ENCODE peak calls at places on chromosomes 7 and 10, in six cellular contexts. B, C, N, L, R and T are unnamed samples.

GRCh38 chr7:23955600-23956149 is 245.7 kb downstream of the STK31 start:
- DNase-seq in B (no peak), C (no peak), N (no peak), L (no peak), R (no peak), T (no peak)

GRCh38 chr10:78964952-78965633 is 103.7 kb upstream of the ZMIZ1 start:
- DNase-seq in B (no peak), C (no peak), N (peak), L (no peak), R (peak), T (peak)

GRCh38 chr7:44920119-44920518 is 34.8 kb upstream of the PURB start:
- DNase-seq in B (no peak), C (no peak), N (no peak), L (no peak), R (no peak), T (no peak)

GRCh38 chr7:141685285-141686035 is 16.5 kb downstream of the DENND11 start:
- DNase-seq in B (no peak), C (no peak), N (no peak), L (no peak), R (no peak), T (no peak)

GRCh38 chr7:155971180-155971770 is 159.0 kb upstream of the SHH start:
- DNase-seq in B (no peak), C (no peak), N (no peak), L (no peak), R (no peak), T (no peak)

GRCh38 chr10:48839809-48840679 is 99.6 kb downstream of the LRRC18 start:
- DNase-seq in B (no peak), C (no peak), N (no peak), L (no peak), R (no peak), T (no peak)

GRCh38 chr10:34723746-34724145 is 91.3 kb downstream of the PARD3 start:
- DNase-seq in B (peak), C (no peak), N (peak), L (no peak), R (peak), T (no peak)

GRCh38 chr7:18320971-18321567 is 174.5 kb upstream of the HDAC9 start:
- DNase-seq in B (peak), C (no peak), N (peak), L (no peak), R (peak), T (no peak)

GRCh38 chr10:73039635-73040034 is 57.0 kb downstream of the P4HA1 start:
- DNase-seq in B (no peak), C (no peak), N (no peak), L (no peak), R (peak), T (no peak)

GRCh38 chr10:82882722-82883121 is 1007.7 kb downstream of the NRG3 start:
- DNase-seq in B (no peak), C (no peak), N (peak), L (no peak), R (no peak), T (no peak)

GRCh38 chr7:155464948-155465739 is 7.2 kb downstream of the EN2 start:
- DNase-seq in B (no peak), C (no peak), N (no peak), L (no peak), R (no peak), T (no peak)

GRCh38 chr7:30869794-30870491 is 41.7 kb upstream of the AQP1 start:
- DNase-seq in B (no peak), C (no peak), N (no peak), L (no peak), R (no peak), T (no peak)

GRCh38 chr10:91709394-91709798 is 76.5 kb upstream of the PPP1R3C start:
- DNase-seq in B (no peak), C (no peak), N (peak), L (no peak), R (no peak), T (no peak)

GRCh38 chr7:139490130-139490529 is 6.7 kb upstream of the KLRG2 start:
- DNase-seq in B (no peak), C (no peak), N (peak), L (no peak), R (no peak), T (no peak)

GRCh38 chr7:113392841-113393540 is 274.6 kb upstream of the SMIM30 start:
- DNase-seq in B (no peak), C (no peak), N (no peak), L (no peak), R (no peak), T (no peak)

GRCh38 chr7:2157473-2158279 is 75.1 kb downstream of the MAD1L1 start:
- DNase-seq in B (peak), C (no peak), N (peak), L (no peak), R (no peak), T (peak)

GRCh38 chr7:64959072-64959747 is 31.6 kb downstream of the ZNF117 start:
- DNase-seq in B (peak), C (no peak), N (no peak), L (no peak), R (no peak), T (peak)

GRCh38 chr7:155093586-155093985 is 23.5 kb downstream of the HTR5A start:
- DNase-seq in B (no peak), C (no peak), N (no peak), L (no peak), R (no peak), T (no peak)

GRCh38 chr10:70656489-70656888 is 15.8 kb upstream of the ADAMTS14 start:
- DNase-seq in B (no peak), C (peak), N (peak), L (no peak), R (peak), T (no peak)

GRCh38 chr10:44673245-44673999 is 237.7 kb upstream of the TMEM72 start:
- DNase-seq in B (no peak), C (no peak), N (no peak), L (no peak), R (no peak), T (peak)

GRCh38 chr10:110208614-110209398 is 1.4 kb downstream of the MXI1 start:
- DNase-seq in B (no peak), C (peak), N (peak), L (no peak), R (no peak), T (no peak)

GRCh38 chr7:2009541-2010001 is 223.2 kb downstream of the MAD1L1 start:
- DNase-seq in B (no peak), C (no peak), N (no peak), L (no peak), R (no peak), T (no peak)

GRCh38 chr7:124397134-124397533 is 364.3 kb upstream of the TMEM229A start:
- DNase-seq in B (no peak), C (no peak), N (no peak), L (no peak), R (no peak), T (no peak)

GRCh38 chr10:33617381-33617780 is 282.9 kb upstream of the NRP1 start:
- DNase-seq in B (no peak), C (no peak), N (no peak), L (no peak), R (no peak), T (no peak)

GRCh38 chr7:66236713-66237303 is 31.7 kb downstream of the TPST1 start:
- DNase-seq in B (no peak), C (no peak), N (no peak), L (no peak), R (no peak), T (no peak)

GRCh38 chr7:158723266-158723665 is 18.7 kb upstream of the NCAPG2 start:
- DNase-seq in B (no peak), C (no peak), N (peak), L (no peak), R (no peak), T (no peak)

GRCh38 chr10:1323951-1324350 is 267.8 kb downstream of the WDR37 start:
- DNase-seq in B (no peak), C (peak), N (no peak), L (no peak), R (no peak), T (no peak)

GRCh38 chr7:150897502-150898474 is 45.5 kb downstream of the AOC1 start:
- DNase-seq in B (peak), C (peak), N (peak), L (no peak), R (no peak), T (no peak)

GRCh38 chr7:50565559-50565916 is 333 bp upstream of the DDC start:
- DNase-seq in B (no peak), C (no peak), N (no peak), L (no peak), R (no peak), T (no peak)

GRCh38 chr10:118667732-118668131 is 72.3 kb upstream of the PRLHR start:
- DNase-seq in B (no peak), C (no peak), N (no peak), L (no peak), R (no peak), T (no peak)